ENCODE peak calls at places on chromosomes 11 and 22, in seven cellular contexts. W is GM23338; F is amygdala; B is astrocyte; M is lower leg skin; O is stimulated activated CD4-positive, alpha-beta T cell treated with anti-CD3 and anti-CD28 coated beads, TNF-alpha, amount 100 ng/mL, for 48 hours; P is iris pigment epithelial cell. I is an unnamed sample.

GRCh38 chr11:66284526-66285078 is 4.3 kb downstream of the YIF1A start:
- DNase-seq in W (no peak), M (no peak), P (no peak), F (no peak), B (no peak), O (no peak), I (no peak)

GRCh38 chr11:17547932-17548331 is 873 bp downstream of the OTOG start:
- DNase-seq in O (no peak), B (no peak), P (no peak), W (peak), F (no peak), M (no peak), I (no peak)

GRCh38 chr11:46278387-46279173 is 1.1 kb downstream of the CREB3L1 start:
- DNase-seq in F (no peak), M (peak), W (peak), P (peak), B (no peak), O (peak), I (no peak)

GRCh38 chr11:1502168-1502955 is 15.8 kb upstream of the MOB2 start:
- DNase-seq in W (no peak), F (no peak), B (no peak), O (no peak), M (no peak), P (no peak), I (no peak)

GRCh38 chr11:114668109-114668508 is 10.2 kb upstream of the NXPE2 start:
- DNase-seq in W (no peak), P (no peak), M (no peak), B (no peak), F (no peak), O (no peak), I (no peak)

GRCh38 chr22:26756675-26757293 is 99.4 kb downstream of the MIAT start:
- DNase-seq in P (peak), F (peak), B (peak), O (peak), W (peak), M (no peak), I (peak)

GRCh38 chr22:43275545-43275981 is 67.6 kb downstream of the SCUBE1 start:
- DNase-seq in B (no peak), W (peak), O (no peak), P (peak), M (no peak), F (no peak), I (no peak)

GRCh38 chr11:62142921-62143320 is 19.1 kb downstream of the INCENP start:
- DNase-seq in P (no peak), F (no peak), O (no peak), W (no peak), M (peak), B (no peak), I (no peak)

GRCh38 chr11:45457649-45458048 is 171.5 kb upstream of the SYT13 start:
- DNase-seq in O (no peak), B (peak), P (peak), W (no peak), F (no peak), M (no peak), I (no peak)

GRCh38 chr11:67465190-67465522 is 3.9 kb downstream of the TMEM134 start:
- DNase-seq in M (no peak), F (no peak), O (no peak), P (no peak), B (no peak), W (peak), I (no peak)

GRCh38 chr11:34134765-34135164 is 29.3 kb downstream of the NAT10 start:
- DNase-seq in W (no peak), B (no peak), P (no peak), F (no peak), O (no peak), M (no peak), I (no peak)

GRCh38 chr11:78715639-78716311 is 141.1 kb upstream of the NARS2 start:
- DNase-seq in M (no peak), F (no peak), O (peak), P (peak), B (peak), W (peak), I (peak)

GRCh38 chr11:94513091-94513490 is 830 bp downstream of the C11orf97 start:
- DNase-seq in B (no peak), F (no peak), P (no peak), M (no peak), W (no peak), O (no peak), I (no peak)

I was measured in putamen.